ENCODE peak calls at places on chromosomes 16 and 17, in seven cellular contexts. V, J, O, T, U, E and H are unnamed samples.

GRCh38 chr16:75471723-75472634 is 7.5 kb upstream of the TMEM170A start:
- DNase-seq in U (no peak), T (peak), O (peak), J (peak), V (peak), E (peak), H (peak)

GRCh38 chr17:8951210-8951609 is 14.3 kb downstream of the PIK3R5 start:
- DNase-seq in E (no peak), O (no peak), J (no peak), V (no peak), U (no peak), T (no peak), H (no peak)

GRCh38 chr17:44829558-44830358 is at the start of gene GJC1:
- DNase-seq in O (peak), T (no peak), U (no peak), V (peak), J (peak), E (no peak), H (peak)

GRCh38 chr16:53933407-53933806 is 229.5 kb downstream of the FTO start:
- DNase-seq in J (no peak), O (no peak), T (no peak), V (no peak), E (no peak), U (no peak), H (no peak)

GRCh38 chr17:80303824-80304223 is 43.2 kb downstream of the RNF213 start:
- DNase-seq in E (no peak), O (no peak), T (no peak), J (no peak), U (no peak), V (no peak), H (no peak)

GRCh38 chr17:20282526-20283308 is 184.6 kb downstream of the LGALS9B start:
- DNase-seq in O (no peak), V (no peak), U (no peak), J (no peak), T (no peak), E (no peak), H (no peak)

GRCh38 chr17:19771971-19772630 is 24.0 kb upstream of the ALDH3A1 start:
- DNase-seq in O (no peak), V (no peak), U (no peak), T (no peak), J (no peak), E (no peak), H (no peak)

GRCh38 chr17:7636192-7636591 is 6.3 kb downstream of the SHBG start:
- DNase-seq in V (no peak), J (no peak), O (no peak), E (no peak), U (no peak), T (no peak), H (no peak)

GRCh38 chr17:59627770-59628171 is 8.1 kb downstream of the CLTC start:
- DNase-seq in U (no peak), V (no peak), O (no peak), J (no peak), T (no peak), E (no peak), H (peak)

GRCh38 chr16:54630284-54630967 is 300.2 kb upstream of the IRX5 start:
- DNase-seq in V (no peak), U (no peak), O (no peak), E (no peak), T (no peak), J (no peak), H (no peak)

GRCh38 chr17:17041018-17041521 is 1.2 kb upstream of the MPRIP start:
- DNase-seq in U (no peak), V (peak), J (no peak), E (no peak), T (no peak), O (no peak), H (no peak)

GRCh38 chr16:49744244-49744976 is 111.5 kb downstream of the ZNF423 start:
- DNase-seq in U (no peak), T (no peak), J (no peak), O (no peak), V (no peak), E (no peak), H (no peak)

GRCh38 chr16:51151435-51151950 is 423 bp upstream of the SALL1 start:
- DNase-seq in J (peak), U (no peak), V (no peak), O (no peak), T (no peak), E (peak), H (no peak)

GRCh38 chr16:2857451-2858244 is at the start of gene PRSS22:
- DNase-seq in T (no peak), O (no peak), E (no peak), J (no peak), V (peak), U (no peak), H (peak)

GRCh38 chr16:13873835-13874438 is 46.0 kb upstream of the ERCC4 start:
- DNase-seq in U (no peak), E (no peak), T (no peak), O (peak), J (peak), V (peak), H (no peak)

GRCh38 chr17:76527430-76528111 is 9.9 kb downstream of the CYGB start:
- DNase-seq in V (no peak), T (no peak), U (peak), O (no peak), J (no peak), E (peak), H (peak)

GRCh38 chr17:76529643-76530488 is 7.6 kb downstream of the CYGB start:
- DNase-seq in O (no peak), E (peak), T (no peak), J (peak), V (no peak), U (peak), H (no peak)

GRCh38 chr17:76529224-76529642 is 8.3 kb downstream of the CYGB start:
- DNase-seq in T (no peak), E (peak), V (peak), J (no peak), O (no peak), U (peak), H (no peak)

GRCh38 chr17:76528156-76528527 is 9.4 kb downstream of the CYGB start:
- DNase-seq in O (no peak), U (no peak), J (no peak), T (no peak), V (no peak), E (no peak), H (peak)

GRCh38 chr17:76528528-76529223 is 8.8 kb downstream of the CYGB start:
- DNase-seq in J (no peak), O (no peak), U (no peak), V (no peak), E (peak), T (no peak), H (no peak)
- TF ChIP-seq CTCF in J (peak), O (peak), U (no peak), V (no peak), E (no peak), T (peak), H (no peak)

DNA sequence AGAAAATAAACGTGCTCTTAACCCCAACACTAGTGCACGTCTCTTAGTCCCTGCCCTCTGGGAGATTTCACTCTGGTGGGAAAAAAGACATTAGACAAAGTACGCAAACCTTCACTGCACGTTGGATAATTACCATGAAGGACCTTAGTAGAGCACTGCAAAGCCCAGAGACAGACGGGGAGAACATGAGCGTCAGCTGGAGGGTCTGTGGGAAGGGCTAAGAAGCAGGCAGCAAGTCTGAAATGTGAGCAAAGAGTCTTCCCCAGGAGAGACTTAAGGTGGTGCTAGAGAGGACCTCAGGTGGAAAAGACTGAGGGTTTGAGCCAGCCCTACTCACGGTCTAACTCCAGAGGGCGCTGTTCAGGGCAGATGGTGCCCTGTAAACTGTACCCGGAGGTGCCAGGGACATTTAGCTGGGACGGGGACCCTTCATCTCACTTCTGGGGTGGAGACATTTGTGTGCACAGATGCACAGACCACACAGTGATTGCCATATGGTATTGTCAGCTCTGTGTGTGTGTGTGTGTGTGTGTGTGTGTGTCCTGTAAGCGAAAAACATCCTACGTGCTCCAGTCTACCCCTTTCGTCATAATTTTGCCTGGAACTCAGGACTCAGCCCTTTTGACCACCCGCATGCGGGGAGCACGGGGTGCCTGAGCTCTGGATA is 9.9 kb upstream of the STAC2 start:
- DNase-seq in J (peak), T (no peak), V (peak), E (no peak), U (no peak), O (peak), H (peak)
- TF ChIP-seq CTCF in J (peak), T (peak), V (peak), E (no peak), U (peak), O (peak), H (peak)

GRCh38 chr17:49515196-49515770 is 20.2 kb downstream of the NGFR start:
- DNase-seq in T (peak), J (peak), U (peak), E (peak), V (peak), O (peak), H (peak)

GRCh38 chr17:49513616-49514373 is 18.7 kb downstream of the NGFR start:
- DNase-seq in V (no peak), O (no peak), E (peak), T (no peak), J (no peak), U (no peak), H (no peak)

GRCh38 chr17:49513044-49513395 is 17.9 kb downstream of the NGFR start:
- DNase-seq in T (no peak), E (no peak), U (no peak), V (no peak), J (no peak), O (no peak), H (no peak)

GRCh38 chr17:49516190-49516589 is 21.1 kb downstream of the NGFR start:
- DNase-seq in U (no peak), O (no peak), T (no peak), J (no peak), E (no peak), V (no peak), H (no peak)

DNA sequence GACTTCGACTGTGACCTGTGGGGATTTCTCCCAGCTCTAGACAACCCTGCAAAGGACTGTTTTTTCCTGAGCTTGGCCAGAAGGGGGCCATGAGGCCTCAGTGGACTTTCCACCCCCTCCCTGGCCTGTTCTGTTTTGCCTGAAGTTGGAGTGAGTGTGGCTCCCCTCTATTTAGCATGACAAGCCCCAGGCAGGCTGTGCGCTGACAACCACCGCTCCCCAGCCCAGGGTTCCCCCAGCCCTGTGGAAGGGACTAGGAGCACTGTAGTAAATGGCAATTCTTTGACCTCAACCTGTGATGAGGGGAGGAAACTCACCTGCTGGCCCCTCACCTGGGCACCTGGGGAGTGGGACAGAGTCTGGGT is 19.3 kb downstream of the NGFR start:
- DNase-seq in T (no peak), V (no peak), J (peak), E (no peak), U (no peak), O (peak), H (no peak)
- TF ChIP-seq CTCF in T (peak), V (no peak), J (peak), E (no peak), U (no peak), O (no peak), H (no peak)

GRCh38 chr16:85170066-85171003 is 58.1 kb upstream of the CIBAR2 start:
- DNase-seq in O (no peak), V (no peak), U (no peak), T (no peak), J (no peak), E (no peak), H (no peak)

GRCh38 chr16:85172465-85173071 is 60.3 kb upstream of the CIBAR2 start:
- DNase-seq in E (no peak), V (no peak), T (no peak), J (peak), O (peak), U (no peak), H (no peak)

GRCh38 chr16:85173077-85173980 is 61.1 kb upstream of the CIBAR2 start:
- DNase-seq in J (peak), T (peak), O (peak), U (no peak), V (peak), E (peak), H (no peak)

GRCh38 chr16:85171004-85171808 is 58.9 kb upstream of the CIBAR2 start:
- DNase-seq in V (no peak), O (no peak), J (no peak), E (no peak), T (no peak), U (no peak), H (no peak)

DNA sequence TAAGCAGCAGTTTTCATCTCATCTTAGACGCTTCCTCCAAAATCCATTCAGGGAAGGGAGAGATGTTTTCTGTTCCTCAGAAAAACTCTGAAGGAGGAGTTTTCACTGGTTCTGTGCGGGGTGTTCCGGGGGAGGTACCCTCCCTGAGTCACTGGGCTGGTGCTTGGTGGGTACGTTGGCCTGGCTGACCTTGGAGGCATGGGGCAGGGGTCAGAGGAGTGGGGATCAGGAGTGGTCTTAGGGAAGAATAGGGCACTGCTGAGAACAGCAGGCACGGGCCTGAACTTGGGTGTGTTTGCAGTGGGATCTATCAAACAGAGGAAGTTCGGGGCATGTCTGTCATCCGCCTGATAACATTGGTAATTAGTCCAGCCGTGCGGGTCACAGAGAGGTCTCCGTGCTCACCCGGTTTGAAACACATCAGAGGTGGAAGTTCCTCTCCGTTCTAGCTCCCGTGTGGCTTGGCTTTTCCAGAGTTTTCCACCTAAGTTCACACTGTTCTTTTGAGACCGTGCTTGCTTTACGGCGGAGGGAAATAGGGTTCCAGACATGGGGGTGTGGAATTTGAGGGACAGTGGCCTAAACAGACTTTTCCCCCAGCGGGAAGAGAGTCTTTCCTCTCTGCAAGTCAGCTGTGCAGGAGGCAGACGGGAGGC is 59.7 kb upstream of the CIBAR2 start:
- DNase-seq in V (no peak), J (no peak), E (no peak), T (no peak), O (no peak), U (no peak), H (no peak)
- TF ChIP-seq CTCF in V (no peak), J (no peak), E (no peak), T (no peak), O (no peak), U (no peak), H (no peak)